ENCODE peak calls at places on chromosome 5, in eight cellular contexts. Q is AG08395, A is NCI-H1105 treated with DMSO at 0.1 percent for 48 hours, P is NCI-H82, W is sigmoid colon, R is A549, H is suprapubic skin, G is colonic mucosa. J is an unnamed sample.

GRCh38 chr5:108588323-108588722 is 159.4 kb upstream of the FER start:
- DNase-seq in H (no peak), P (no peak), R (no peak), G (no peak), Q (no peak), A (no peak), W (no peak), J (no peak)

GRCh38 chr5:87674235-87674634 is 261.5 kb upstream of the CCNH start:
- DNase-seq in Q (no peak), W (no peak), G (no peak), P (no peak), A (no peak), H (no peak), R (no peak), J (no peak)

GRCh38 chr5:150486402-150487198 is 21.3 kb upstream of the NDST1 start:
- DNase-seq in P (peak), H (no peak), Q (no peak), W (no peak), R (peak), A (peak), G (peak), J (peak)

GRCh38 chr5:9240431-9240830 is 305.4 kb downstream of the SEMA5A start:
- DNase-seq in H (no peak), R (no peak), W (no peak), Q (no peak), G (no peak), A (no peak), P (no peak), J (no peak)

GRCh38 chr5:169018980-169019379 is 282.0 kb downstream of the SLIT3 start:
- DNase-seq in W (no peak), H (no peak), Q (no peak), G (no peak), R (no peak), A (no peak), P (no peak), J (no peak)

GRCh38 chr5:60325870-60326269 is 374.1 kb downstream of the DEPDC1B start:
- DNase-seq in H (no peak), R (no peak), W (no peak), P (no peak), G (no peak), A (no peak), Q (no peak), J (no peak)

GRCh38 chr5:32299059-32299677 is 13.6 kb downstream of the MTMR12 start:
- DNase-seq in R (no peak), P (peak), W (no peak), Q (no peak), H (no peak), G (no peak), A (no peak), J (no peak)

GRCh38 chr5:143401846-143402463 is 1.5 kb downstream of the NR3C1 start:
- DNase-seq in Q (no peak), H (no peak), W (no peak), A (peak), R (peak), P (peak), G (no peak), J (no peak)

GRCh38 chr5:143023447-143024096 is 253.4 kb downstream of the ARHGAP26 start:
- DNase-seq in G (no peak), P (no peak), R (no peak), H (no peak), W (peak), Q (no peak), A (no peak), J (no peak)

GRCh38 chr5:178241688-178242231 is 9.2 kb upstream of the PHYKPL start:
- DNase-seq in W (no peak), G (no peak), P (no peak), R (no peak), Q (no peak), H (no peak), A (no peak), J (no peak)

GRCh38 chr5:97471951-97472350 is 288.9 kb upstream of the RIOK2 start:
- DNase-seq in Q (no peak), G (no peak), W (no peak), R (no peak), H (no peak), P (no peak), A (no peak), J (no peak)

GRCh38 chr5:137567226-137567625 is 68.1 kb upstream of the SPOCK1 start:
- DNase-seq in G (no peak), A (no peak), W (no peak), Q (no peak), P (no peak), H (no peak), R (no peak), J (no peak)

GRCh38 chr5:6435356-6435755 is 13.3 kb upstream of the UBE2QL1 start:
- DNase-seq in H (no peak), R (peak), A (no peak), Q (no peak), W (no peak), G (no peak), P (peak), J (no peak)

GRCh38 chr5:60161340-60161934 is 267.9 kb upstream of the PDE4D start:
- DNase-seq in A (peak), H (no peak), Q (peak), P (peak), W (no peak), G (no peak), R (peak), J (no peak)

GRCh38 chr5:111829701-111830100 is 72.7 kb upstream of the NREP start:
- DNase-seq in G (no peak), H (no peak), W (no peak), R (no peak), Q (peak), P (no peak), A (no peak), J (peak)

GRCh38 chr5:77210091-77211012 is at the start of gene PDE8B:
- DNase-seq in H (no peak), Q (no peak), R (no peak), G (no peak), A (peak), P (no peak), W (no peak), J (no peak)

GRCh38 chr5:61332369-61332745 is 299 bp downstream of the ZSWIM6 start:
- DNase-seq in P (peak), G (no peak), H (peak), Q (no peak), R (no peak), A (peak), W (peak), J (no peak)

GRCh38 chr5:123549256-123549904 is 37.4 kb downstream of the CSNK1G3 start:
- DNase-seq in W (no peak), P (no peak), A (no peak), R (no peak), H (no peak), G (peak), Q (no peak), J (no peak)

GRCh38 chr5:91418158-91418557 is 35.0 kb upstream of the ARRDC3 start:
- DNase-seq in P (no peak), Q (no peak), R (peak), G (no peak), W (no peak), A (no peak), H (no peak), J (no peak)

GRCh38 chr5:97635553-97635952 is 452.5 kb upstream of the RIOK2 start:
- DNase-seq in W (no peak), G (no peak), Q (no peak), H (no peak), P (no peak), R (no peak), A (no peak), J (no peak)

GRCh38 chr5:133225671-133226152 is 173.9 kb downstream of the HSPA4 start:
- DNase-seq in Q (no peak), A (no peak), H (no peak), G (peak), R (no peak), W (peak), P (no peak), J (no peak)

GRCh38 chr5:93145767-93146166 is 435.3 kb downstream of the NR2F1-AS1 start:
- DNase-seq in A (no peak), Q (no peak), H (no peak), P (no peak), G (no peak), W (no peak), R (no peak), J (no peak)

GRCh38 chr5:115324021-115324420 is 27.6 kb upstream of the CCDC112 start:
- DNase-seq in G (no peak), Q (no peak), P (no peak), H (no peak), R (no peak), A (no peak), W (no peak), J (no peak)

GRCh38 chr5:82222597-82223574 is 55.3 kb downstream of the RPS23 start:
- DNase-seq in P (no peak), H (no peak), G (no peak), A (no peak), W (no peak), Q (no peak), R (no peak), J (no peak)

GRCh38 chr5:142215915-142216681 is 107.5 kb downstream of the NDFIP1 start:
- DNase-seq in R (peak), A (no peak), G (peak), P (no peak), H (peak), W (peak), Q (peak), J (peak)